ENCODE peak calls at places on chromosomes 1 and 21, in four cellular contexts. N is heart left ventricle, I is cardiac muscle cell, C is upper lobe of right lung. X is an unnamed sample.

GRCh38 chr1:153866045-153866850 is 56.5 kb downstream of the GATAD2B start:
- DNase-seq in N (no peak), I (no peak), C (no peak), X (peak; percentile 75)

GRCh38 chr1:54310439-54311328 is 95.5 kb downstream of the SSBP3 start:
- DNase-seq in N (peak; percentile 45), I (peak; percentile 78), C (no peak), X (no peak)

GRCh38 chr1:243977104-243977503 is 74.0 kb upstream of the ZBTB18 start:
- DNase-seq in N (no peak), I (no peak), C (no peak), X (no peak)

GRCh38 chr1:232542633-232543032 is 87.3 kb downstream of the SIPA1L2 start:
- DNase-seq in N (no peak), I (no peak), C (no peak), X (no peak)

GRCh38 chr1:224168859-224169380 is 14.1 kb upstream of the DEGS1 start:
- DNase-seq in N (peak; percentile 45), I (no peak), C (no peak), X (no peak)

GRCh38 chr1:30507391-30508174 is 215.8 kb downstream of the MATN1 start:
- DNase-seq in N (no peak), I (no peak), C (no peak), X (no peak)

GRCh38 chr1:25030674-25031589 is 100.9 kb upstream of the RUNX3 start:
- DNase-seq in N (no peak), I (no peak), C (no peak), X (no peak)

GRCh38 chr21:39556176-39556575 is 56.6 kb upstream of the B3GALT5 start:
- DNase-seq in N (no peak), I (peak; percentile 19), C (no peak), X (no peak)

GRCh38 chr1:205633421-205633976 is 1.7 kb upstream of the ELK4 start:
- DNase-seq in N (no peak), I (no peak), C (no peak), X (no peak)

GRCh38 chr21:44497641-44498243 is 42.3 kb downstream of the KRTAP10-1 start:
- DNase-seq in N (no peak), I (no peak), C (no peak), X (no peak)

GRCh38 chr21:31184462-31184861 is 146.2 kb upstream of the KRTAP19-8 start:
- DNase-seq in N (no peak), I (no peak), C (no peak), X (no peak)

GRCh38 chr1:150981805-150982712 is at the start of gene ANXA9:
- DNase-seq in N (no peak), I (no peak), C (no peak), X (no peak)

GRCh38 chr1:220906561-220907334 is 27.5 kb downstream of the HLX start:
- DNase-seq in N (no peak), I (no peak), C (no peak), X (no peak)

GRCh38 chr1:111747282-111747734 is 8.1 kb upstream of the INKA2 start:
- DNase-seq in N (peak; percentile 66), I (peak; percentile 54), C (no peak), X (peak; percentile 85)

GRCh38 chr1:149936992-149937705 is 470 bp upstream of the MTMR11 start:
- DNase-seq in N (no peak), I (no peak), C (no peak), X (peak; percentile 45)

GRCh38 chr1:116909511-116910378 is at the start of gene PTGFRN:
- DNase-seq in N (peak; percentile 76), I (peak; percentile 87), C (peak; percentile 89), X (peak; percentile 65)

GRCh38 chr1:5744911-5745431 is 247.3 kb downstream of the NPHP4 start:
- DNase-seq in N (no peak), I (no peak), C (peak; percentile 59), X (peak; percentile 81)

GRCh38 chr1:97340951-97341350 is 579.9 kb downstream of the DPYD start:
- DNase-seq in N (no peak), I (no peak), C (no peak), X (peak; percentile 27)

GRCh38 chr1:76317299-76317913 is 242.9 kb downstream of the ST6GALNAC3 start:
- DNase-seq in N (no peak), I (no peak), C (no peak), X (no peak)

GRCh38 chr1:9536301-9536700 is 3.0 kb upstream of the SLC25A33 start:
- DNase-seq in N (no peak), I (no peak), C (no peak), X (no peak)

GRCh38 chr1:147080013-147080661 is 92.1 kb downstream of the PRKAB2 start:
- DNase-seq in N (no peak), I (peak; percentile 40), C (peak; percentile 65), X (no peak)

GRCh38 chr1:39103321-39104157 is 77.4 kb downstream of the NDUFS5 start:
- DNase-seq in N (no peak), I (no peak), C (no peak), X (no peak)

GRCh38 chr1:89989791-89990190 is 5.1 kb upstream of the ZNF326 start:
- DNase-seq in N (no peak), I (no peak), C (no peak), X (no peak)

GRCh38 chr1:66559517-66559916 is 25.6 kb downstream of the SGIP1 start:
- DNase-seq in N (no peak), I (no peak), C (no peak), X (no peak)

GRCh38 chr1:37240897-37241296 is 206.6 kb upstream of the GRIK3 start:
- DNase-seq in N (no peak), I (no peak), C (no peak), X (no peak)

GRCh38 chr1:234604726-234605492 is 5.1 kb downstream of the IRF2BP2 start:
- DNase-seq in N (no peak), I (no peak), C (no peak), X (no peak)

GRCh38 chr1:6770727-6771567 is 14.3 kb upstream of the CAMTA1 start:
- DNase-seq in N (no peak), I (no peak), C (no peak), X (no peak)

GRCh38 chr1:115210302-115210711 is 121.0 kb upstream of the TSPAN2 start:
- DNase-seq in N (no peak), I (no peak), C (no peak), X (no peak)

GRCh38 chr1:15969321-15969880 is 6.5 kb downstream of the ZBTB17 start:
- DNase-seq in N (no peak), I (no peak), C (no peak), X (no peak)

GRCh38 chr1:26693557-26694184 is 2.1 kb upstream of the ARID1A start:
- DNase-seq in N (no peak), I (no peak), C (no peak), X (peak; percentile 21)

GRCh38 chr1:183470961-183471747 is 1.1 kb upstream of the SMG7 start:
- DNase-seq in N (peak; percentile 82), I (peak; percentile 86), C (peak; percentile 90), X (peak; percentile 89)
- TF ChIP-seq CTCF in N (no peak), I (peak; percentile 1), C (no peak), X (no peak)

GRCh38 chr1:40310129-40310461 is 7.0 kb downstream of the COL9A2 start:
- DNase-seq in N (no peak), I (no peak), C (no peak), X (no peak)
- H3K27ac ChIP-seq in N (no peak overlapping the region), I (no peak overlapping the region), C (no peak overlapping the region), X (no peak overlapping the region)

DNA sequence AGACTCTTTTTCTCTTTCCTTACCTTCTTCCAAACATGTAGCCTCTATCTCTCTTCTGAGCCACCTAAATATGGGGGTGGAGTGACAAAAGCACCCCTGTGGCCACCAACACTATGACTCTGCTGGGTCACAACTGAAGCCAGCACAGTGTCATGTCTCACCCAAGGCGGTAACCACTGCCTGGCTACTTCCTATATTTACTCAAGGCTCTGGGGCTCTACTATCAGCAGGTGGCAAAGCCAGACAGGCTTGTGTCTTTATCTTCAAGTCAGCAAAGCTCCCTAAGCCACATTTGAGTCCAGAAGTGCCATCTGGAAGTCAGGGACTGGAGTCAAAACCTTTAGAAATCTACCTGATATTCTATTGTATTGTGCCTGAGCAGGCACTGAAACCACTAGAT is 1515.2 kb downstream of the PLA2G4A start:
- DNase-seq in N (no peak), I (no peak), C (no peak), X (no peak)
- TF ChIP-seq CTCF in N (no peak), I (no peak), C (no peak), X (no peak)

GRCh38 chr1:42765832-42766722 is 751 bp downstream of the P3H1 start:
- DNase-seq in N (peak; percentile 40), I (peak; percentile 69), C (peak; percentile 78), X (peak; percentile 87)

GRCh38 chr1:42765271-42765670 is 1.6 kb downstream of the P3H1 start:
- DNase-seq in N (no peak), I (no peak), C (no peak), X (no peak)

GRCh38 chr1:42767510-42767924 is 468 bp downstream of the C1orf50 start:
- DNase-seq in N (no peak), I (no peak), C (no peak), X (no peak)

GRCh38 chr1:42768172-42768571 is 1.1 kb downstream of the C1orf50 start:
- DNase-seq in N (no peak), I (no peak), C (no peak), X (no peak)

GRCh38 chr1:42766723-42767509 is at the start of the genes C1orf50 and P3H1:
- DNase-seq in N (peak; percentile 100), I (peak; percentile 100), C (peak; percentile 100), X (peak; percentile 100)
- H3K27ac ChIP-seq in N (peak within 1 kb of the TSS; percentile 95), I (peak within 1 kb of the TSS; percentile 81), C (peak within 1 kb of the TSS; percentile 94), X (peak within 1 kb of the TSS; percentile 89)

DNA sequence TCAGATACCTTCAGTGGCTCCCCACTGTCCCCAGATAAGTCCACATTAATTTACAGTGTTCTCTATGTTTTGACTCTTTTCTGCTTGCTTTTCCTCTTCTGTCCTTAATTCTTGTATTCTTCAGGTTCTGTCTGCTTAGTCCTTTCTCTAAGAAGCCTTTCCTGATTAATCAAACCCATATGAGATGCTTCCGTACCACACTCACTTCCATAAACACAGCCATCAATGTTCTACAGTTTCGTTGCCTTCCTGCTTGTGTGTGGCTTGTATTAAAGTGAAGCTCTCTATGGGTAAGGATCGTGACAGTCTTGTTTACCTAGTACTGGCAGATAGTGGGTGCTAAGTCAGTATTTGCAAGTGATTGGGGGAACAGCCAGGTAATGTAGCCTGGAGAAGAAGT is 75.9 kb downstream of the PRDM2 start:
- DNase-seq in N (no peak), I (no peak), C (no peak), X (no peak)
- TF ChIP-seq CTCF in N (no peak), I (no peak), C (no peak), X (no peak)

GRCh38 chr21:34865922-34866271 is 183.2 kb downstream of the RUNX1 start:
- DNase-seq in N (no peak), I (no peak), C (no peak), X (no peak)

GRCh38 chr21:34867785-34868184 is 181.3 kb downstream of the RUNX1 start:
- DNase-seq in N (no peak), I (no peak), C (no peak), X (no peak)

GRCh38 chr21:34861302-34861701 is 187.8 kb downstream of the RUNX1 start:
- DNase-seq in N (no peak), I (no peak), C (no peak), X (no peak)

GRCh38 chr21:34862951-34863350 is 186.2 kb downstream of the RUNX1 start:
- DNase-seq in N (no peak), I (no peak), C (no peak), X (no peak)

GRCh38 chr21:34864370-34865209 is 184.5 kb downstream of the RUNX1 start:
- DNase-seq in N (no peak), I (no peak), C (no peak), X (no peak)
- H3K27ac ChIP-seq in N (no peak overlapping the region), I (no peak overlapping the region), C (peak overlapping the region; percentile 82), X (no peak overlapping the region)

GRCh38 chr21:34802180-34802899 is 133.5 kb downstream of the CLIC6 start:
- DNase-seq in N (no peak), I (no peak), C (no peak), X (no peak)
- TF ChIP-seq CTCF in N (no peak), I (no peak), C (no peak), X (no peak)

X was measured in A673.